ENCODE peak calls at places on chromosomes 16 and 17, in eight cellular contexts. H is hepatocyte, O is mesendoderm, M is GM23338, G is neural progenitor cell, P is K562, U is fibroblast of lung, I is IMR-90. N is an unnamed sample.

GRCh38 chr17:28347261-28347891 is 10.0 kb downstream of the POLDIP2 start:
- DNase-seq in H (no peak), O (peak; percentile 84), M (no peak), G (no peak), P (no peak), U (peak; percentile 97), I (peak; percentile 90), N (no peak)

GRCh38 chr17:36463916-36464764 is 22.3 kb upstream of the ZNHIT3 start:
- DNase-seq in H (peak; percentile 92), O (peak; percentile 97), M (peak; percentile 97), G (peak; percentile 98), P (peak; percentile 95), U (peak; percentile 75), I (peak; percentile 67), N (no peak)

GRCh38 chr17:42337442-42337841 is 49.1 kb downstream of the STAT5A start:
- DNase-seq in H (no peak), O (no peak), M (no peak), G (no peak), P (no peak), U (peak; percentile 64), I (peak; percentile 81), N (no peak)

GRCh38 chr17:4229627-4230026 is 34.2 kb downstream of the ANKFY1 start:
- DNase-seq in H (peak; percentile 19), O (peak; percentile 65), M (no peak), G (no peak), P (no peak), U (peak; percentile 89), I (peak; percentile 65), N (no peak)

GRCh38 chr16:77396461-77396860 is 38.4 kb downstream of the ADAMTS18 start:
- DNase-seq in H (no peak), O (no peak), M (no peak), G (no peak), P (no peak), U (no peak), I (no peak), N (no peak)

GRCh38 chr17:34588266-34588665 is 8.9 kb downstream of the TMEM132E start:
- DNase-seq in H (no peak), O (no peak), M (no peak), G (no peak), P (no peak), U (no peak), I (no peak), N (no peak)

GRCh38 chr17:50283714-50284432 is 9.6 kb downstream of the TMEM92 start:
- DNase-seq in H (no peak), O (no peak), M (no peak), G (no peak), P (no peak), U (no peak), I (no peak), N (no peak)

GRCh38 chr16:23595246-23595950 is 718 bp downstream of the NDUFAB1 start:
- DNase-seq in H (peak; percentile 34), O (peak; percentile 21), M (peak; percentile 36), G (no peak), P (no peak), U (no peak), I (no peak), N (no peak)

GRCh38 chr16:65809627-65810026 is 556.9 kb upstream of the CDH5 start:
- DNase-seq in H (no peak), O (no peak), M (no peak), G (no peak), P (no peak), U (no peak), I (no peak), N (no peak)

GRCh38 chr16:85086347-85087291 is 25.7 kb downstream of the CIBAR2 start:
- DNase-seq in H (peak; percentile 67), O (peak; percentile 85), M (peak; percentile 84), G (peak; percentile 83), P (peak; percentile 82), U (peak; percentile 43), I (peak; percentile 46), N (peak; percentile 76)

GRCh38 chr17:76502326-76503211 is 1.3 kb upstream of the RHBDF2 start:
- DNase-seq in H (peak; percentile 2), O (no peak), M (no peak), G (no peak), P (no peak), U (no peak), I (no peak), N (no peak)

GRCh38 chr17:614637-615546 is 99.7 kb downstream of the VPS53 start:
- DNase-seq in H (peak; percentile 45), O (no peak), M (no peak), G (no peak), P (no peak), U (no peak), I (peak; percentile 72), N (no peak)

GRCh38 chr16:49622084-49622390 is 233.9 kb downstream of the ZNF423 start:
- DNase-seq in H (no peak), O (no peak), M (no peak), G (no peak), P (no peak), U (no peak), I (no peak), N (no peak)

GRCh38 chr17:36133629-36134259 is 30.1 kb downstream of the CCL4 start:
- DNase-seq in H (peak; percentile 85), O (no peak), M (no peak), G (no peak), P (no peak), U (no peak), I (no peak), N (no peak)

GRCh38 chr17:16027708-16028584 is 28.3 kb downstream of the TTC19 start:
- DNase-seq in H (peak; percentile 68), O (peak; percentile 77), M (no peak), G (no peak), P (peak; percentile 37), U (peak; percentile 97), I (peak; percentile 97), N (no peak)

GRCh38 chr17:50127661-50128361 is 2.1 kb downstream of the SAMD14 start:
- DNase-seq in H (no peak), O (peak; percentile 63), M (peak; percentile 55), G (no peak), P (no peak), U (peak; percentile 62), I (peak; percentile 45), N (no peak)

GRCh38 chr17:66522591-66523272 is 220.3 kb downstream of the PRKCA start:
- DNase-seq in H (no peak), O (no peak), M (no peak), G (no peak), P (no peak), U (peak; percentile 71), I (peak; percentile 79), N (no peak)

GRCh38 chr17:75325827-75326586 is 36.8 kb upstream of the SLC25A19 start:
- DNase-seq in H (no peak), O (peak; percentile 51), M (no peak), G (no peak), P (peak; percentile 55), U (peak; percentile 84), I (peak; percentile 35), N (no peak)

GRCh38 chr17:75326587-75326955 is 37.3 kb upstream of the SLC25A19 start:
- DNase-seq in H (no peak), O (no peak), M (no peak), G (no peak), P (no peak), U (no peak), I (no peak), N (no peak)

GRCh38 chr17:75325348-75325747 is 36.1 kb upstream of the SLC25A19 start:
- DNase-seq in H (no peak), O (no peak), M (no peak), G (no peak), P (no peak), U (no peak), I (no peak), N (no peak)

GRCh38 chr17:75331671-75332070 is 42.4 kb upstream of the SLC25A19 start:
- DNase-seq in H (no peak), O (no peak), M (no peak), G (no peak), P (no peak), U (no peak), I (no peak), N (peak; percentile 49)

GRCh38 chr17:75327757-75328156 is 38.5 kb upstream of the SLC25A19 start:
- DNase-seq in H (no peak), O (no peak), M (peak; percentile 69), G (no peak), P (no peak), U (no peak), I (no peak), N (no peak)
- H3K27ac ChIP-seq in H (no peak overlapping the region), O (no peak overlapping the region), M (peak overlapping the region; percentile 46), G (no peak overlapping the region), P (no peak overlapping the region), U (no peak overlapping the region), I (no peak overlapping the region), N (peak overlapping the region; percentile 16)

DNA sequence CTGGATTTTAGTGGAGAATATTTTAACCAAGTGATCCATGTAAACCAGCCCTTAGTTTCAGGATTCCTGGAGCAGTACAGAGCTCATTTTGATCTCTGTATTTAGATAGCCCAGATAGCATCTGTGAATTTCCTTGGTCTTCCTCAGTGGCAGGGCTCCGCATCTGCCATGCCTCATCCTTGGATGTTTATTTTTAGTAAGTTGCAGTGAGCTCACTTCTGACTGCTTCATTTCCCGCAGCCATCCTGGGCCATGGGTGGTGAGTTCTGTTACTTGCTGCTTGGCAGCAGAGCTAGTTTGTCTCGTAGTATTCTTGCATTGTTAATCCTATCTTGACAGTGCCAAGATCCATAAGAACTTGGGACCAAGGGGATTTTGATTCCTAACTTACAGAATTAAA is 33.7 kb downstream of the IST1 start:
- DNase-seq in H (peak; percentile 37), O (peak; percentile 16), M (no peak), G (no peak), P (no peak), U (peak; percentile 86), I (peak; percentile 91), N (no peak)
- H3K4me2 ChIP-seq in H (peak overlapping the region; percentile 43), O (no peak overlapping the region), M (no peak overlapping the region), G (no peak overlapping the region), P (no peak overlapping the region), U (peak overlapping the region; percentile 55), I (no peak overlapping the region), N (no peak overlapping the region)

DNA sequence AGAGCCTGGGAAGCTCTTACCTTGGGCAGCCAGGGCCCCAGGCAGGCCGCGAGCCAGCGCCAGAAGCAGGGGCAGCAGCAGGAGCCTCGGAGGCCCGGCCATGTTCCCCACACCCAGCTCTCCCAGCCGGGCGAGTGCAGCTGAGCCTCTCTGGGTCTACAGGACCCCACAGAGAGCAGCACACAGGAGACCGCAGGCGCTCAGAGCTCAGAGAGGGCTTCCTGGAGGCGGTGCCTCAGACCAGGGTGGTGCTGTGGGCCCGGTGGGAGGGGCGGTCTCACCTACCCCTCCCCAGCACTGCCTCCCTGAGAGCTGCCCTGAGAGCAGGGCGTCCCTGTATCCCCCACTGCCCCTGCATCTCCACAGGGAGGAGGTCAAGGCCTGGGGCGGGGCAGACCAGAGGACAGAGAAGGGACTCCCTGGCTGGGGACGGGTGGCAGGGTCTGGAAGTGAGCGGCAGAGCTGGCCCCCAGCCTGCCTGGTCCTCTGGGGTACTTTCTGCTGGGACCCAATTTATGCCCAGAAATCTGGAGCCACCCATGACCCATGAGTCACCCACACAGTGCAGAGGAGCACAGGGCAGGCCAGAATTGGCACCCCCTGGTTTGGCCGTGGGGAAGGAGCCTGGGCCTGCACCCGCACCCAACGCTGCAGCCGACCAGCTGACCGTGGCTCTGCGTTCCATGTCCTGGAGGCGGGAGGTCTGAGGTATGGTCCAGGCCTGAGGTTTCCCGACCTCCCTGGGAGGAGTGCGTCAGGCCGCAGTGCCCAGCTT is at the start of gene CD7:
- DNase-seq in H (no peak), O (no peak), M (no peak), G (no peak), P (no peak), U (no peak), I (no peak), N (no peak)
- H3K27ac ChIP-seq in H (no peak within 1 kb of the TSS), O (no peak within 1 kb of the TSS), M (no peak within 1 kb of the TSS), G (no peak within 1 kb of the TSS), P (no peak within 1 kb of the TSS), U (no peak within 1 kb of the TSS), I (no peak within 1 kb of the TSS), N (no peak within 1 kb of the TSS)

GRCh38 chr16:27285676-27286196 is 17.2 kb upstream of the NSMCE1 start:
- DNase-seq in H (no peak), O (no peak), M (no peak), G (no peak), P (no peak), U (no peak), I (no peak), N (no peak)
- H3K4me2 ChIP-seq in H (no peak overlapping the region), O (no peak overlapping the region), M (no peak overlapping the region), G (no peak overlapping the region), P (no peak overlapping the region), U (no peak overlapping the region), I (no peak overlapping the region), N (no peak overlapping the region)

N was measured in OCI-LY7.